ENCODE peak calls at places on chromosomes 12 and 14, in six cellular contexts. Y is breast epithelium, F is stomach, U is heart left ventricle, T is aorta, Q is upper lobe of right lung. K is an unnamed sample.

GRCh38 chr14:92603309-92604257 is 90.0 kb downstream of the RIN3 start:
- DNase-seq in Q (peak; percentile 77), F (no peak), T (peak; percentile 88), Y (no peak), U (peak; percentile 50), K (no peak)

GRCh38 chr12:121033625-121034349 is 5.3 kb downstream of the OASL start:
- DNase-seq in T (no peak), F (peak; percentile 38), Y (no peak), U (no peak), Q (no peak), K (peak; percentile 60)

GRCh38 chr12:120597861-120598260 is 16.7 kb upstream of the POP5 start:
- DNase-seq in T (peak; percentile 22), Y (no peak), F (no peak), Q (peak; percentile 21), U (no peak), K (no peak)

GRCh38 chr12:75658826-75659823 is 147.7 kb upstream of the KRR1 start:
- DNase-seq in Q (no peak), U (no peak), T (no peak), F (no peak), Y (no peak), K (no peak)

GRCh38 chr12:56202366-56202765 is 13.1 kb upstream of the SMARCC2 start:
- DNase-seq in Q (no peak), F (no peak), T (no peak), U (no peak), Y (no peak), K (no peak)

GRCh38 chr14:67820428-67820881 is 876 bp downstream of the RAD51B start:
- DNase-seq in Q (no peak), F (no peak), T (no peak), U (no peak), Y (no peak), K (peak; percentile 21)

GRCh38 chr14:100862277-100862676 is 36.4 kb downstream of the MEG3 start:
- DNase-seq in T (peak; percentile 59), Y (no peak), U (no peak), Q (peak; percentile 40), F (no peak), K (no peak)

GRCh38 chr12:58171914-58172313 is 230.5 kb downstream of the ATP23 start:
- DNase-seq in Q (no peak), F (peak; percentile 27), Y (no peak), U (no peak), T (no peak), K (no peak)

GRCh38 chr14:59632381-59632780 is 55.8 kb upstream of the CCDC175 start:
- DNase-seq in F (peak; percentile 34), Q (no peak), U (no peak), Y (no peak), T (no peak), K (peak; percentile 39)

GRCh38 chr12:19946549-19946948 is 421.8 kb upstream of the PDE3A start:
- DNase-seq in U (no peak), Q (no peak), Y (no peak), F (no peak), T (no peak), K (peak; percentile 82)

GRCh38 chr14:92224348-92224954 is 98.5 kb upstream of the SLC24A4 start:
- DNase-seq in Y (no peak), U (no peak), T (no peak), F (no peak), Q (no peak), K (peak; percentile 29)

GRCh38 chr12:120677765-120678473 is 9.0 kb upstream of the MLEC start:
- DNase-seq in Q (no peak), F (no peak), T (no peak), U (peak; percentile 61), Y (no peak), K (peak; percentile 58)

GRCh38 chr14:82528011-82528410 is 994.4 kb upstream of the SEL1L start:
- DNase-seq in Q (no peak), F (no peak), U (no peak), Y (no peak), T (no peak), K (no peak)

GRCh38 chr12:110741371-110741770 is 1.3 kb downstream of the PPP1CC start:
- DNase-seq in U (no peak), Q (no peak), Y (no peak), T (no peak), F (no peak), K (no peak)

GRCh38 chr12:110743571-110744093 is 941 bp upstream of the PPP1CC start:
- DNase-seq in F (no peak), Q (peak; percentile 85), T (peak; percentile 78), U (peak; percentile 43), Y (no peak), K (no peak)

GRCh38 chr12:110744176-110744575 is 1.5 kb upstream of the PPP1CC start:
- DNase-seq in Q (no peak), U (no peak), Y (no peak), F (no peak), T (peak; percentile 73), K (peak; percentile 53)

GRCh38 chr12:110741795-110742717 is 635 bp downstream of the PPP1CC start:
- DNase-seq in Y (peak; percentile 57), T (no peak), F (peak; percentile 28), Q (no peak), U (no peak), K (peak; percentile 29)

DNA sequence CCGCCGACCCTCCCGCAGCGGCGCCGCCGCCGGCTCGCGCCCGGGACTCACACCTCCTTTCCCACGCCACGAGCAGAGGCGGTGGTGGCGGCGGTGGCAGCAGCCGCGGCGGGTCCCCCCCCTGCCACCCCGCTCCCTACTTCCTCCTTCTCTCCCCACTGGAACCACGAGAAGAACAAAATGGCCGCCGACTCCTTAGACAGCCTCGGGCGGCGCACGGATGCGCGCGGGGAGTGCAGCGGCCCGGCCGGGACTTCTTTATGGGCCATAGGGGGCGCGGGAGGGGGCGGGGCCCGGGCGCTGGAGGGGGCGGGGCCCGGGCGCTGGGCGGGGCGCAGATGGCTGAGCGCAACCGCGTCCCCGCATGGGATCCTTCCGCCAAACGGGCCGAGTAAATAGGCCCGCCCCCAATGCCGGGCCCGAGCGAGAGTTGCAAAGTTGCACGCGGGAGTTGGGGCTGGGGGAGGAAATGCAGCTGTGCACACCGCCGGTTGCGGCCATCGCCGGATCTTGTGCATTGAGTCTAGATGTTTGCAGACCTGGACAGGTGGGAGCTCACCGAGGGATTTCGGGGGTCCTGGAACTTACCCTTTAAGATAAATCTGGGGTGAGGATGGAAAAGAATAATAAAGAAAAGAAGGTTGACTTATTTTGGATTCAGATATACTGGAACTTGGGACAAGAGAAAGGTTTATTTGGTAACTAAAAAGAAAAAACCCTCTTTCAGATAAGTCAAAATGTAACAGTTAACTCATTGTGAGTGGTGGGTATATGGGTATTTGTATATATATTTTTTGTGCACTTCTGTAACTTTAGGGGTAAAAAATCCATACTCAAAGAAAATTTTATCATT is at the start of gene PPP1CC:
- DNase-seq in U (peak; percentile 94), Q (peak; percentile 97), F (peak; percentile 95), T (peak; percentile 97), Y (peak; percentile 91), K (peak; percentile 87)
- H3K4me1 ChIP-seq in U (peaks cover 38% of the 10 kb centered on the region), Q (peaks cover 41% of the 10 kb centered on the region), F (peaks cover 56% of the 10 kb centered on the region), T (peaks cover 2% of the 10 kb centered on the region), Y (peaks cover 11% of the 10 kb centered on the region), K (peaks cover 52% of the 10 kb centered on the region)

DNA sequence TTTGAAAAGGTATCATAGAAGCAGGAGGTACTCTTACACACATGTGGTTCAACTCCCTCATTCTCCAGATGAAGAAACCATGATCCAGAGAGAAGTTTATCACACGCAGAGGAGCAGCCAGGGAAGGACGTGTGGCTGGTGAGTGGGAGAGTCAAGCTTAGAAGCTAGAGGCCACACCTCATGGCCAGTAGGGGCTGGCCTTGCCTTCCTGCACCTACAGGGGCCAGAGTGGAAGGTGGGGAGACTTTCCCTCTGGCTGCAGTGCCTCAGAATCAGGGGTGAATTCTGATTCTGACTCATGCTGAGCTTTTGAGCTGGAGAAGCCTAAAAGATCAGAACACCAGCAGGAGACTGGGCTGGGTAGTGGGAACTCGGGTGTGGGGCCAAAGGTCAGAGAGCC is 1067.9 kb downstream of the BCL11B start:
- DNase-seq in F (no peak), Q (no peak), U (no peak), Y (no peak), T (no peak), K (no peak)
- H3K27ac ChIP-seq in F (no peak overlapping the region), Q (no peak overlapping the region), U (no peak overlapping the region), Y (no peak overlapping the region), T (no peak overlapping the region), K (no peak overlapping the region)

DNA sequence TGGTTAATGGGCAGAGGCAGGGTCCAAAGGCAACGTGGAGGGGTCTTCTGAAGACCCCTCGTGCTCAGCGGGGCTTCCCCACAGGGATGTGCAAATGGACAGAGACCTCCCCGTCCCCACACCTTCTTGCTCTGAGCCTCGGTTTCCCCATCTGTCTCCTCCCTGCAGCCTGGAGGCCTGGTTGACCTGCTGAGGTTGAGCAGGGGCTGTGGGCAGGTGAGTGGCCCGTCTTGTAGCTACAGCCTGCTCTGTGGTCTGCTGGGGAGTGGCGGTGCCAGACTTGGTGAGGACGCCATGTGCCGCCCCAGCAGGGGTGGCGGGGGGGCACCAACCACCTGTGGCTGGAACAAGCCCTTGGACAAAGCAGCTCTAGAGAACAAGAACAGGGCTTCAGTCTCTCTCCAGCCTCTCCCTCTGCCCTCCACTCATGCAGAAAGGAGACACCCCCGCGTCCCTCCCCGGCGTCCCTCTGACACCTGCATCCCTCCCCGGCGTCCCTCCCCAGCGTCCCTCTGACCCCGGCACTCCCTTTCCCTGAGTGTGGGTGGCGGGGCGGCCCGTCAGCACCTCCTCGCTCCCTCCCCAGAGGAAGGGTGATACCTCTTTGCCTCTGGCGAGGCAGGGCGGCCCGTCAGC is 83.6 kb downstream of the NOC4L start:
- DNase-seq in Y (no peak), Q (no peak), T (peak; percentile 58), F (no peak), U (no peak), K (no peak)
- H3K4me1 ChIP-seq in Y (no peaks in the 10 kb centered on the region), Q (no peaks in the 10 kb centered on the region), T (no peaks in the 10 kb centered on the region), F (no peaks in the 10 kb centered on the region), U (no peaks in the 10 kb centered on the region), K (no peaks in the 10 kb centered on the region)

GRCh38 chr12:6551496-6552139 is 4.2 kb downstream of the IFFO1 start:
- DNase-seq in F (no peak), Q (no peak), T (no peak), Y (no peak), U (no peak), K (peak; percentile 57)

GRCh38 chr12:6549379-6550151 is 6.3 kb downstream of the IFFO1 start:
- DNase-seq in Q (no peak), Y (no peak), F (no peak), T (no peak), U (no peak), K (no peak)

GRCh38 chr12:6552140-6552551 is 3.7 kb downstream of the IFFO1 start:
- DNase-seq in Y (no peak), T (peak; percentile 89), F (no peak), Q (no peak), U (peak; percentile 77), K (no peak)

GRCh38 chr12:6551063-6551461 is 4.8 kb downstream of the IFFO1 start:
- DNase-seq in T (peak; percentile 93), Q (no peak), U (peak; percentile 73), F (no peak), Y (no peak), K (no peak)

GRCh38 chr12:6550294-6551062 is 5.4 kb downstream of the IFFO1 start:
- DNase-seq in Q (no peak), Y (no peak), T (no peak), U (no peak), F (no peak), K (no peak)
- H3K27ac ChIP-seq in Q (peak overlapping the region; percentile 73), Y (peak overlapping the region; percentile 88), T (peak overlapping the region; percentile 91), U (peak overlapping the region; percentile 88), F (peak overlapping the region; percentile 86), K (peak overlapping the region; percentile 79)

GRCh38 chr12:88951860-88952483 is 371.7 kb upstream of the KITLG start:
- DNase-seq in T (no peak), Y (no peak), Q (no peak), U (no peak), F (no peak), K (no peak)
- H3K4me1 ChIP-seq in T (no peaks in the 10 kb centered on the region), Y (no peaks in the 10 kb centered on the region), Q (peaks cover 4% of the 10 kb centered on the region), U (no peaks in the 10 kb centered on the region), F (peaks cover 4% of the 10 kb centered on the region), K (peaks cover 18% of the 10 kb centered on the region)

GRCh38 chr14:71206766-71207371 is 299.6 kb downstream of the PCNX1 start:
- DNase-seq in Q (no peak), Y (no peak), T (peak; percentile 92), F (peak; percentile 26), U (peak; percentile 70), K (peak; percentile 27)
- H3K27ac ChIP-seq in Q (no peak overlapping the region), Y (no peak overlapping the region), T (no peak overlapping the region), F (no peak overlapping the region), U (peak overlapping the region; percentile 43), K (no peak overlapping the region)

K was measured in A549.